ENCODE peak calls at places on chromosomes 7 and 10, in ten cellular contexts. One of them, this sample, is unnamed.

GRCh38 chr10:107577226-107577625 is 412.7 kb upstream of the SORCS1 start:
- DNase-seq in SK-N-SH: no peak
- DNase-seq in WTC11: no peak
- DNase-seq in HepG2: no peak
- DNase-seq in HCT116: no peak
- DNase-seq in GM12878: no peak
- DNase-seq in H1: no peak
- DNase-seq in NB4: no peak
- DNase-seq in endothelial cell of umbilical vein: no peak
- DNase-seq in K562: no peak
- DNase-seq in this sample: no peak

GRCh38 chr10:79378647-79379511 is 31.6 kb downstream of the PPIF start:
- DNase-seq in SK-N-SH: no peak
- DNase-seq in WTC11: no peak
- DNase-seq in HepG2: no peak
- DNase-seq in HCT116: no peak
- DNase-seq in GM12878: no peak
- DNase-seq in H1: no peak
- DNase-seq in NB4: no peak
- DNase-seq in endothelial cell of umbilical vein: no peak
- DNase-seq in K562: no peak
- DNase-seq in this sample: no peak

GRCh38 chr10:106615081-106615480 is 549.4 kb downstream of the SORCS1 start:
- DNase-seq in SK-N-SH: no peak
- DNase-seq in WTC11: no peak
- DNase-seq in HepG2: no peak
- DNase-seq in HCT116: no peak
- DNase-seq in GM12878: no peak
- DNase-seq in H1: no peak
- DNase-seq in NB4: no peak
- DNase-seq in endothelial cell of umbilical vein: no peak
- DNase-seq in K562: no peak
- DNase-seq in this sample: no peak

GRCh38 chr10:69684020-69684980 is 54.3 kb downstream of the FAM241B start:
- DNase-seq in SK-N-SH: peak
- DNase-seq in WTC11: no peak
- DNase-seq in HepG2: peak
- DNase-seq in HCT116: no peak
- DNase-seq in GM12878: no peak
- DNase-seq in H1: no peak
- DNase-seq in NB4: no peak
- DNase-seq in endothelial cell of umbilical vein: peak
- DNase-seq in K562: no peak
- DNase-seq in this sample: no peak

GRCh38 chr10:29955308-29955935 is 104.0 kb downstream of the JCAD start:
- DNase-seq in SK-N-SH: no peak
- DNase-seq in WTC11: no peak
- DNase-seq in HepG2: no peak
- DNase-seq in HCT116: no peak
- DNase-seq in GM12878: no peak
- DNase-seq in H1: no peak
- DNase-seq in NB4: no peak
- DNase-seq in endothelial cell of umbilical vein: no peak
- DNase-seq in K562: no peak
- DNase-seq in this sample: peak

GRCh38 chr10:73886085-73886529 is 11.8 kb upstream of the CAMK2G start:
- DNase-seq in SK-N-SH: peak
- DNase-seq in WTC11: peak
- DNase-seq in HepG2: peak
- DNase-seq in HCT116: no peak
- DNase-seq in GM12878: no peak
- DNase-seq in H1: peak
- DNase-seq in NB4: peak
- DNase-seq in endothelial cell of umbilical vein: peak
- DNase-seq in K562: peak
- DNase-seq in this sample: peak

GRCh38 chr7:73899731-73900142 is 38.8 kb downstream of the TMEM270 start:
- DNase-seq in SK-N-SH: no peak
- DNase-seq in WTC11: no peak
- DNase-seq in HepG2: no peak
- DNase-seq in HCT116: no peak
- DNase-seq in GM12878: no peak
- DNase-seq in H1: no peak
- DNase-seq in NB4: no peak
- DNase-seq in endothelial cell of umbilical vein: peak
- DNase-seq in K562: no peak
- DNase-seq in this sample: no peak

GRCh38 chr7:130853503-130854279 is 119.7 kb upstream of the KLF14 start:
- DNase-seq in SK-N-SH: no peak
- DNase-seq in WTC11: no peak
- DNase-seq in HepG2: peak
- DNase-seq in HCT116: peak
- DNase-seq in GM12878: no peak
- DNase-seq in H1: no peak
- DNase-seq in NB4: no peak
- DNase-seq in endothelial cell of umbilical vein: no peak
- DNase-seq in K562: no peak
- DNase-seq in this sample: peak

GRCh38 chr10:28431139-28431538 is 101.8 kb upstream of the WAC start:
- DNase-seq in SK-N-SH: no peak
- DNase-seq in WTC11: peak
- DNase-seq in HepG2: no peak
- DNase-seq in HCT116: no peak
- DNase-seq in GM12878: no peak
- DNase-seq in H1: peak
- DNase-seq in NB4: no peak
- DNase-seq in endothelial cell of umbilical vein: no peak
- DNase-seq in K562: no peak
- DNase-seq in this sample: no peak

GRCh38 chr10:28434063-28434462 is 98.9 kb upstream of the WAC start:
- DNase-seq in SK-N-SH: no peak
- DNase-seq in WTC11: no peak
- DNase-seq in HepG2: no peak
- DNase-seq in HCT116: no peak
- DNase-seq in GM12878: no peak
- DNase-seq in H1: no peak
- DNase-seq in NB4: no peak
- DNase-seq in endothelial cell of umbilical vein: no peak
- DNase-seq in K562: no peak
- DNase-seq in this sample: no peak

GRCh38 chr10:28429045-28429444 is 103.9 kb upstream of the WAC start:
- DNase-seq in SK-N-SH: no peak
- DNase-seq in WTC11: no peak
- DNase-seq in HepG2: no peak
- DNase-seq in HCT116: no peak
- DNase-seq in GM12878: no peak
- DNase-seq in H1: no peak
- DNase-seq in NB4: no peak
- DNase-seq in endothelial cell of umbilical vein: no peak
- DNase-seq in K562: no peak
- DNase-seq in this sample: no peak

GRCh38 chr10:28429573-28430216 is 103.2 kb upstream of the WAC start:
- DNase-seq in SK-N-SH: no peak
- DNase-seq in WTC11: no peak
- DNase-seq in HepG2: peak
- DNase-seq in HCT116: peak
- DNase-seq in GM12878: no peak
- DNase-seq in H1: peak
- DNase-seq in NB4: peak
- DNase-seq in endothelial cell of umbilical vein: no peak
- DNase-seq in K562: peak
- DNase-seq in this sample: peak

DNA sequence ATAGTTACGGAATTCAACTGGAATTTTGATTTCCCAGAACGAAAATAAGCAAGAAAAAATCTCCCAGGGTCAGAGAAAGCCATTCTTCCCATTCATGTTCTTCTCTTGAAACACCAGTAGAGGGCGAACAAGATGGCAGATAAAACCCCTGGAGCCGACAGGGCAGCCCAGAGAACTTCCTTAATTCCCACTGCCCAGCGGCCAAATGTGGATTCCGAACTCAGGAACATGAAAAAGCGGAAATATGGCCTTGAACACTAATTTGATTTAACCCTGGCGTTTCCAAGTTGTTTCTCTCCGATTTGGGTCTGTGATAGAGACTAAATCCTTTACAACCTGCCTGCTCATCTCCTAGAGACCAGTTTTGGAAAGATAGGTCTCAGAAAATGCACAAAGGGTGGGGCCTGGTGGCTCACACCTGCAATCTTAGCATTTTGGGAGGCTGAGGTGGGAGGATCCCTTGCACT is 100.7 kb upstream of the WAC start:
- DNase-seq in SK-N-SH: peak
- DNase-seq in WTC11: peak
- DNase-seq in HepG2: peak
- DNase-seq in HCT116: peak
- DNase-seq in GM12878: no peak
- DNase-seq in H1: peak
- DNase-seq in NB4: peak
- DNase-seq in endothelial cell of umbilical vein: peak
- DNase-seq in K562: peak
- DNase-seq in this sample: peak
- TF ChIP-seq MAX in SK-N-SH: no peak
- TF ChIP-seq MAX in WTC11: no peak
- TF ChIP-seq MAX in HepG2: no peak
- TF ChIP-seq MAX in HCT116: no peak
- TF ChIP-seq MAX in GM12878: no peak
- TF ChIP-seq MAX in H1: no peak
- TF ChIP-seq MAX in NB4: no peak
- TF ChIP-seq MAX in endothelial cell of umbilical vein: no peak
- TF ChIP-seq MAX in K562: no peak
- TF ChIP-seq MAX in this sample: no peak

GRCh38 chr10:77591238-77591880 is 46.2 kb downstream of the KCNMA1 start:
- DNase-seq in SK-N-SH: no peak
- DNase-seq in WTC11: no peak
- DNase-seq in HepG2: no peak
- DNase-seq in HCT116: no peak
- DNase-seq in GM12878: no peak
- DNase-seq in H1: no peak
- DNase-seq in NB4: no peak
- DNase-seq in endothelial cell of umbilical vein: no peak
- DNase-seq in K562: no peak
- DNase-seq in this sample: no peak

GRCh38 chr10:77587424-77587806 is 50.2 kb downstream of the KCNMA1 start:
- DNase-seq in SK-N-SH: no peak
- DNase-seq in WTC11: no peak
- DNase-seq in HepG2: no peak
- DNase-seq in HCT116: no peak
- DNase-seq in GM12878: no peak
- DNase-seq in H1: no peak
- DNase-seq in NB4: no peak
- DNase-seq in endothelial cell of umbilical vein: no peak
- DNase-seq in K562: no peak
- DNase-seq in this sample: no peak

GRCh38 chr10:77586719-77587423 is 50.7 kb downstream of the KCNMA1 start:
- DNase-seq in SK-N-SH: no peak
- DNase-seq in WTC11: no peak
- DNase-seq in HepG2: no peak
- DNase-seq in HCT116: no peak
- DNase-seq in GM12878: no peak
- DNase-seq in H1: no peak
- DNase-seq in NB4: peak
- DNase-seq in endothelial cell of umbilical vein: no peak
- DNase-seq in K562: no peak
- DNase-seq in this sample: no peak

GRCh38 chr10:77590344-77591237 is 47.0 kb downstream of the KCNMA1 start:
- DNase-seq in SK-N-SH: no peak
- DNase-seq in WTC11: no peak
- DNase-seq in HepG2: no peak
- DNase-seq in HCT116: no peak
- DNase-seq in GM12878: no peak
- DNase-seq in H1: no peak
- DNase-seq in NB4: no peak
- DNase-seq in endothelial cell of umbilical vein: no peak
- DNase-seq in K562: no peak
- DNase-seq in this sample: no peak

DNA sequence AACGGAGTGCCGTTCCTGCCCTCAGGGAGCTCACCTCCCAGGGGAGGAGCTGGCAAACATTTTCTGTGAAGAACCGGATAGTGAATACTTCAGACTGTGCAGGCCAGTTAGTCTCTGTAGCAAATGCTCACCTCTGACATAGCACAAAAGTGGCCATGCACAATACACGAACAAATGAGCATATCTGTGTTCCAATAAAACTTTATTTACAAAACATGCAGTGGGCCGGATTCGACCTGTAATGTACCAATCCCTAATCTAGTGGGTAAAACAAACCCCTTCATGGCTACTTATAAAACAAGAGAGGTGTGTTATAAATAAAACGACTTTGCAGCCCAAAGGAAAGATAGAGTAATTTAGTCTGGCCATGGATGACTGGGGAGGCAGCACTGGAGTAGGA is 48.7 kb downstream of the KCNMA1 start:
- DNase-seq in SK-N-SH: no peak
- DNase-seq in WTC11: no peak
- DNase-seq in HepG2: no peak
- DNase-seq in HCT116: no peak
- DNase-seq in GM12878: no peak
- DNase-seq in H1: no peak
- DNase-seq in NB4: no peak
- DNase-seq in endothelial cell of umbilical vein: no peak
- DNase-seq in K562: no peak
- DNase-seq in this sample: no peak
- TF ChIP-seq MAX in SK-N-SH: no peak
- TF ChIP-seq MAX in WTC11: no peak
- TF ChIP-seq MAX in HepG2: no peak
- TF ChIP-seq MAX in HCT116: no peak
- TF ChIP-seq MAX in GM12878: no peak
- TF ChIP-seq MAX in H1: no peak
- TF ChIP-seq MAX in NB4: no peak
- TF ChIP-seq MAX in endothelial cell of umbilical vein: no peak
- TF ChIP-seq MAX in K562: no peak
- TF ChIP-seq MAX in this sample: no peak

GRCh38 chr10:117945651-117946050 is 101.1 kb downstream of the RAB11FIP2 start:
- DNase-seq in SK-N-SH: no peak
- DNase-seq in WTC11: no peak
- DNase-seq in HepG2: no peak
- DNase-seq in HCT116: no peak
- DNase-seq in GM12878: no peak
- DNase-seq in H1: no peak
- DNase-seq in NB4: no peak
- DNase-seq in endothelial cell of umbilical vein: no peak
- DNase-seq in K562: no peak
- DNase-seq in this sample: no peak
- TF ChIP-seq MAX in SK-N-SH: no peak
- TF ChIP-seq MAX in WTC11: no peak
- TF ChIP-seq MAX in HepG2: no peak
- TF ChIP-seq MAX in HCT116: no peak
- TF ChIP-seq MAX in GM12878: no peak
- TF ChIP-seq MAX in H1: no peak
- TF ChIP-seq MAX in NB4: no peak
- TF ChIP-seq MAX in endothelial cell of umbilical vein: no peak
- TF ChIP-seq MAX in K562: no peak
- TF ChIP-seq MAX in this sample: no peak

DNA sequence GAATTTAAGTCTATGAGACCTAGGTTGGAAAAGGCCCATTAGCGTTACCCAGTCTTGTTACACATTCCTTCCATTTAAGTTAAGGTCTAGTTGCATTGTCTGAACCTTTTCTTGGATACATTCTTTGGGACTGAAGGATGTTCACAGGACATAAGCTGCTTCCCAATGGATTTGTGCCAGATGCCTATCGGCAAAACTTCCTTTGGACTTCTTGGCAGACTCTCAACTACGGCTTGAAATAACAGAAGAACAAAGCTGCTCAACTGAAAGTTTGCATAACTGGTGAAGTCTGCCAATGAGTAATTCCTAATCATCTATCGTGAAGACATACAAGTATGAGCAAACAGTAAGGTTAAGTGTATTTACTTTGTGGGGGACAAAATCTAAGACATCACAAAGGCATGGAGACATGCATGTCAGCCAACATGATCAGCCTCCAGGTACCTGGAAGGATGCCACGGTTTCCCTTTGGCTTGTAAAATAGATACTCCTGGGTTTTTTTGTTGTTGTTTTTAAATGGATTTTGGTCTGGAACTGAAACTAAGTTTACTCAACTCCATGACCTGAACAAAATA is 35.4 kb downstream of the MALSU1 start:
- DNase-seq in SK-N-SH: no peak
- DNase-seq in WTC11: no peak
- DNase-seq in HepG2: peak
- DNase-seq in HCT116: peak
- DNase-seq in GM12878: no peak
- DNase-seq in H1: no peak
- DNase-seq in NB4: no peak
- DNase-seq in endothelial cell of umbilical vein: peak
- DNase-seq in K562: no peak
- DNase-seq in this sample: peak
- TF ChIP-seq MAX in SK-N-SH: peak
- TF ChIP-seq MAX in WTC11: no peak
- TF ChIP-seq MAX in HepG2: peak
- TF ChIP-seq MAX in HCT116: peak
- TF ChIP-seq MAX in GM12878: no peak
- TF ChIP-seq MAX in H1: no peak
- TF ChIP-seq MAX in NB4: no peak
- TF ChIP-seq MAX in endothelial cell of umbilical vein: no peak
- TF ChIP-seq MAX in K562: no peak
- TF ChIP-seq MAX in this sample: peak

This sample was measured in A549.